ENCODE peak calls at places on chromosomes 4 and X, in nine cellular contexts. L is aorta; N is NCI-H1417 treated with DMSO at 0.1 percent for 48 hours; X is DMS79 treated with DMSO at 0.1 percent for 48 hours; F is NCI-H1092; D is GM23248; U is RPMI8226; G is activated T-helper 1 cell treated with anti-CD3 and anti-CD28 coated beads, Interleukin-2, amount 50 U/mL, for 16 hours; I is upper lobe of left lung. O is an unnamed sample.

GRCh38 chrX:124087000-124087746 is 125.7 kb downstream of the STAG2 start:
- DNase-seq in D (no peak), U (no peak), L (no peak), N (no peak), I (no peak), G (no peak), F (no peak), X (no peak), O (no peak)

GRCh38 chr4:4960574-4960973 is 58.7 kb downstream of the CYTL1 start:
- DNase-seq in F (no peak), N (no peak), U (no peak), G (no peak), L (no peak), D (no peak), X (no peak), I (no peak), O (no peak)

GRCh38 chrX:20315140-20315539 is 48.4 kb upstream of the RPS6KA3 start:
- DNase-seq in N (no peak), D (no peak), L (no peak), F (no peak), U (peak), G (no peak), X (no peak), I (peak), O (no peak)

GRCh38 chr4:146342600-146343192 is 128.4 kb downstream of the REELD1 start:
- DNase-seq in U (peak), D (peak), L (no peak), X (no peak), G (no peak), I (no peak), F (no peak), N (no peak), O (peak)

GRCh38 chr4:186657766-186658165 is 65.9 kb downstream of the FAT1 start:
- DNase-seq in L (no peak), G (no peak), F (no peak), X (no peak), U (no peak), D (peak), N (no peak), I (no peak), O (no peak)

GRCh38 chr4:90080116-90080515 is 47.1 kb upstream of the CCSER1 start:
- DNase-seq in X (no peak), U (no peak), N (no peak), G (no peak), I (no peak), D (no peak), L (no peak), F (no peak), O (no peak)

GRCh38 chr4:10635096-10635495 is 49.5 kb downstream of the CLNK start:
- DNase-seq in D (no peak), F (no peak), N (no peak), U (no peak), G (no peak), I (no peak), L (no peak), X (no peak), O (no peak)

GRCh38 chrX:133444952-133445831 is 29.9 kb upstream of the GPC4 start:
- DNase-seq in N (no peak), U (no peak), I (no peak), D (peak), F (no peak), G (no peak), L (no peak), X (no peak), O (no peak)

GRCh38 chr4:151407466-151408379 is 1.3 kb upstream of the FHIP1A start:
- DNase-seq in G (no peak), X (no peak), F (no peak), L (peak), D (no peak), N (no peak), I (peak), U (peak), O (no peak)

GRCh38 chr4:185566972-185567749 is 31.9 kb upstream of the PDLIM3 start:
- DNase-seq in L (no peak), F (no peak), U (no peak), N (no peak), I (no peak), D (peak), X (no peak), G (no peak), O (no peak)

GRCh38 chr4:95465010-95465409 is 83.8 kb downstream of the UNC5C start:
- DNase-seq in X (no peak), G (no peak), L (no peak), D (no peak), N (no peak), F (no peak), U (no peak), I (no peak), O (peak)

GRCh38 chr4:139851133-139851532 is 185.5 kb downstream of the MGST2 start:
- DNase-seq in U (no peak), L (no peak), X (no peak), G (no peak), I (no peak), N (no peak), F (no peak), D (no peak), O (no peak)

GRCh38 chr4:24871176-24871575 is 41.7 kb downstream of the CCDC149 start:
- DNase-seq in I (no peak), X (no peak), G (no peak), F (no peak), L (no peak), N (no peak), D (no peak), U (no peak), O (no peak)

O was measured in COR-L47.